ENCODE peak calls at places on chromosomes 1 and 21, in four cellular contexts. One of them, this sample, is unnamed.

GRCh38 chr21:45914321-45914845 is 67.2 kb upstream of the COL6A1 start:
- DNase-seq in CD8-positive, alpha-beta memory T cell: no peak
- DNase-seq in uterus: no peak
- DNase-seq in NCI-H187: no peak
- DNase-seq in this sample: no peak

GRCh38 chr21:26169061-26169610 is 1.4 kb downstream of the APP start:
- DNase-seq in CD8-positive, alpha-beta memory T cell: peak
- DNase-seq in uterus: peak
- DNase-seq in NCI-H187: no peak
- DNase-seq in this sample: no peak

GRCh38 chr1:156246762-156247459 is 945 bp downstream of the PAQR6 start:
- DNase-seq in CD8-positive, alpha-beta memory T cell: no peak
- DNase-seq in uterus: no peak
- DNase-seq in NCI-H187: no peak
- DNase-seq in this sample: no peak

GRCh38 chr1:225565845-225566244 is 87.1 kb downstream of the ENAH start:
- DNase-seq in CD8-positive, alpha-beta memory T cell: no peak
- DNase-seq in uterus: no peak
- DNase-seq in NCI-H187: no peak
- DNase-seq in this sample: no peak

GRCh38 chr1:228059536-228060457 is 22.7 kb upstream of the ARF1 start:
- DNase-seq in CD8-positive, alpha-beta memory T cell: no peak
- DNase-seq in uterus: no peak
- DNase-seq in NCI-H187: peak
- DNase-seq in this sample: peak

GRCh38 chr1:89607156-89607555 is 25.8 kb upstream of the LRRC8C start:
- DNase-seq in CD8-positive, alpha-beta memory T cell: peak
- DNase-seq in uterus: no peak
- DNase-seq in NCI-H187: no peak
- DNase-seq in this sample: no peak

GRCh38 chr1:231374394-231374793 is 36.3 kb downstream of the SPRTN start:
- DNase-seq in CD8-positive, alpha-beta memory T cell: no peak
- DNase-seq in uterus: no peak
- DNase-seq in NCI-H187: no peak
- DNase-seq in this sample: no peak

GRCh38 chr1:231091853-231092301 is 51.8 kb upstream of the FAM89A start:
- DNase-seq in CD8-positive, alpha-beta memory T cell: peak
- DNase-seq in uterus: no peak
- DNase-seq in NCI-H187: no peak
- DNase-seq in this sample: no peak

GRCh38 chr1:212916395-212917133 is 33.8 kb upstream of the VASH2 start:
- DNase-seq in CD8-positive, alpha-beta memory T cell: no peak
- DNase-seq in uterus: no peak
- DNase-seq in NCI-H187: no peak
- DNase-seq in this sample: no peak

GRCh38 chr1:17440074-17440826 is 773 bp upstream of the RCC2 start:
- DNase-seq in CD8-positive, alpha-beta memory T cell: no peak
- DNase-seq in uterus: no peak
- DNase-seq in NCI-H187: no peak
- DNase-seq in this sample: no peak

GRCh38 chr1:60033066-60033465 is 40.5 kb downstream of the C1orf87 start:
- DNase-seq in CD8-positive, alpha-beta memory T cell: no peak
- DNase-seq in uterus: no peak
- DNase-seq in NCI-H187: no peak
- DNase-seq in this sample: no peak

GRCh38 chr1:157915859-157916258 is 74.3 kb upstream of the CD5L start:
- DNase-seq in CD8-positive, alpha-beta memory T cell: no peak
- DNase-seq in uterus: no peak
- DNase-seq in NCI-H187: no peak
- DNase-seq in this sample: no peak

GRCh38 chr1:202213361-202214088 is 19.9 kb downstream of the LGR6 start:
- DNase-seq in CD8-positive, alpha-beta memory T cell: no peak
- DNase-seq in uterus: no peak
- DNase-seq in NCI-H187: no peak
- DNase-seq in this sample: peak

GRCh38 chr1:214214851-214215250 is 66.1 kb upstream of the SMYD2 start:
- DNase-seq in CD8-positive, alpha-beta memory T cell: no peak
- DNase-seq in uterus: no peak
- DNase-seq in NCI-H187: no peak
- DNase-seq in this sample: no peak

GRCh38 chr1:231847612-231848390 is 221.2 kb downstream of the DISC1 start:
- DNase-seq in CD8-positive, alpha-beta memory T cell: no peak
- DNase-seq in uterus: no peak
- DNase-seq in NCI-H187: no peak
- DNase-seq in this sample: no peak

GRCh38 chr1:3775498-3776230 is 3.1 kb downstream of the SMIM1 start:
- DNase-seq in CD8-positive, alpha-beta memory T cell: peak
- DNase-seq in uterus: peak
- DNase-seq in NCI-H187: peak
- DNase-seq in this sample: no peak

GRCh38 chr21:30227633-30228404 is 11.9 kb upstream of the CLDN8 start:
- DNase-seq in CD8-positive, alpha-beta memory T cell: no peak
- DNase-seq in uterus: peak
- DNase-seq in NCI-H187: no peak
- DNase-seq in this sample: no peak

GRCh38 chr1:154913242-154913641 is 23.3 kb downstream of the PMVK start:
- DNase-seq in CD8-positive, alpha-beta memory T cell: no peak
- DNase-seq in uterus: no peak
- DNase-seq in NCI-H187: no peak
- DNase-seq in this sample: no peak

GRCh38 chr1:17244826-17245740 is 3.8 kb upstream of the PADI3 start:
- DNase-seq in CD8-positive, alpha-beta memory T cell: no peak
- DNase-seq in uterus: no peak
- DNase-seq in NCI-H187: no peak
- DNase-seq in this sample: no peak

GRCh38 chr21:39503138-39503762 is 51.5 kb downstream of the SH3BGR start:
- DNase-seq in CD8-positive, alpha-beta memory T cell: no peak
- DNase-seq in uterus: no peak
- DNase-seq in NCI-H187: no peak
- DNase-seq in this sample: no peak

This sample was measured in NCI-H1436 treated with DMSO at 0.1 percent for 48 hours.